ENCODE peak calls at places on chromosomes 3 and 15, in ten cellular contexts. One of them, this sample, is unnamed.

GRCh38 chr3:95923496-95924210 is 890.7 kb upstream of the EPHA6 start:
- DNase-seq in left ventricle myocardium inferior: no peak
- DNase-seq in AG04450: peak; percentile 70
- DNase-seq in CD4-positive, alpha-beta memory T cell: no peak
- DNase-seq in HepG2: no peak
- DNase-seq in WERI-Rb-1: no peak
- DNase-seq in NT2/D1: no peak
- DNase-seq in effector memory CD4-positive, alpha-beta T cell: no peak
- DNase-seq in gastrocnemius medialis: peak; percentile 4
- DNase-seq in naive thymus-derived CD4-positive, alpha-beta T cell: no peak
- DNase-seq in this sample: no peak

GRCh38 chr3:124258057-124258500 is 266.2 kb upstream of the ROPN1 start:
- DNase-seq in WERI-Rb-1: no peak
- DNase-seq in CD4-positive, alpha-beta memory T cell: no peak
- DNase-seq in HepG2: no peak
- DNase-seq in NT2/D1: no peak
- DNase-seq in effector memory CD4-positive, alpha-beta T cell: no peak
- DNase-seq in gastrocnemius medialis: no peak
- DNase-seq in left ventricle myocardium inferior: no peak
- DNase-seq in naive thymus-derived CD4-positive, alpha-beta T cell: no peak
- DNase-seq in AG04450: no peak
- DNase-seq in this sample: no peak

GRCh38 chr15:74788042-74788715 is 6.3 kb downstream of the CSK start:
- DNase-seq in naive thymus-derived CD4-positive, alpha-beta T cell: no peak
- DNase-seq in CD4-positive, alpha-beta memory T cell: peak; percentile 27
- DNase-seq in left ventricle myocardium inferior: no peak
- DNase-seq in gastrocnemius medialis: no peak
- DNase-seq in HepG2: no peak
- DNase-seq in WERI-Rb-1: no peak
- DNase-seq in AG04450: no peak
- DNase-seq in NT2/D1: no peak
- DNase-seq in effector memory CD4-positive, alpha-beta T cell: no peak
- DNase-seq in this sample: no peak

GRCh38 chr3:42340466-42340865 is 69.9 kb downstream of the LYZL4 start:
- DNase-seq in WERI-Rb-1: no peak
- DNase-seq in HepG2: no peak
- DNase-seq in NT2/D1: no peak
- DNase-seq in CD4-positive, alpha-beta memory T cell: no peak
- DNase-seq in left ventricle myocardium inferior: no peak
- DNase-seq in gastrocnemius medialis: no peak
- DNase-seq in naive thymus-derived CD4-positive, alpha-beta T cell: no peak
- DNase-seq in AG04450: no peak
- DNase-seq in effector memory CD4-positive, alpha-beta T cell: no peak
- DNase-seq in this sample: no peak

GRCh38 chr3:148534089-148534988 is 163.4 kb upstream of the AGTR1 start:
- DNase-seq in WERI-Rb-1: no peak
- DNase-seq in NT2/D1: no peak
- DNase-seq in CD4-positive, alpha-beta memory T cell: no peak
- DNase-seq in gastrocnemius medialis: no peak
- DNase-seq in AG04450: no peak
- DNase-seq in effector memory CD4-positive, alpha-beta T cell: no peak
- DNase-seq in left ventricle myocardium inferior: no peak
- DNase-seq in naive thymus-derived CD4-positive, alpha-beta T cell: no peak
- DNase-seq in HepG2: peak; percentile 80
- DNase-seq in this sample: no peak

GRCh38 chr3:153901991-153902390 is 219.2 kb upstream of the ARHGEF26 start:
- DNase-seq in AG04450: no peak
- DNase-seq in CD4-positive, alpha-beta memory T cell: no peak
- DNase-seq in HepG2: no peak
- DNase-seq in naive thymus-derived CD4-positive, alpha-beta T cell: no peak
- DNase-seq in effector memory CD4-positive, alpha-beta T cell: no peak
- DNase-seq in WERI-Rb-1: no peak
- DNase-seq in NT2/D1: no peak
- DNase-seq in left ventricle myocardium inferior: no peak
- DNase-seq in gastrocnemius medialis: no peak
- DNase-seq in this sample: no peak

GRCh38 chr3:28242519-28242918 is 1.1 kb downstream of the CMC1 start:
- DNase-seq in CD4-positive, alpha-beta memory T cell: no peak
- DNase-seq in HepG2: no peak
- DNase-seq in gastrocnemius medialis: no peak
- DNase-seq in naive thymus-derived CD4-positive, alpha-beta T cell: no peak
- DNase-seq in WERI-Rb-1: no peak
- DNase-seq in AG04450: no peak
- DNase-seq in effector memory CD4-positive, alpha-beta T cell: no peak
- DNase-seq in left ventricle myocardium inferior: no peak
- DNase-seq in NT2/D1: no peak
- DNase-seq in this sample: no peak

GRCh38 chr3:134640872-134641470 is 9.9 kb downstream of the KY start:
- DNase-seq in left ventricle myocardium inferior: no peak
- DNase-seq in naive thymus-derived CD4-positive, alpha-beta T cell: no peak
- DNase-seq in HepG2: peak; percentile 26
- DNase-seq in WERI-Rb-1: peak; percentile 59
- DNase-seq in effector memory CD4-positive, alpha-beta T cell: no peak
- DNase-seq in gastrocnemius medialis: no peak
- DNase-seq in NT2/D1: peak; percentile 52
- DNase-seq in CD4-positive, alpha-beta memory T cell: no peak
- DNase-seq in AG04450: no peak
- DNase-seq in this sample: peak; percentile 56

GRCh38 chr15:78162038-78162437 is 12.9 kb downstream of the IDH3A start:
- DNase-seq in left ventricle myocardium inferior: no peak
- DNase-seq in HepG2: no peak
- DNase-seq in WERI-Rb-1: no peak
- DNase-seq in CD4-positive, alpha-beta memory T cell: peak; percentile 25
- DNase-seq in effector memory CD4-positive, alpha-beta T cell: no peak
- DNase-seq in gastrocnemius medialis: no peak
- DNase-seq in NT2/D1: no peak
- DNase-seq in naive thymus-derived CD4-positive, alpha-beta T cell: no peak
- DNase-seq in AG04450: no peak
- DNase-seq in this sample: no peak

GRCh38 chr3:169812124-169812843 is 386 bp upstream of the LRRIQ4 start:
- DNase-seq in naive thymus-derived CD4-positive, alpha-beta T cell: peak; percentile 69
- DNase-seq in gastrocnemius medialis: no peak
- DNase-seq in effector memory CD4-positive, alpha-beta T cell: no peak
- DNase-seq in left ventricle myocardium inferior: peak; percentile 72
- DNase-seq in AG04450: peak; percentile 11
- DNase-seq in WERI-Rb-1: peak; percentile 70
- DNase-seq in CD4-positive, alpha-beta memory T cell: peak; percentile 57
- DNase-seq in NT2/D1: peak; percentile 40
- DNase-seq in HepG2: no peak
- DNase-seq in this sample: peak; percentile 80

GRCh38 chr3:73459711-73460110 is 165.0 kb downstream of the PDZRN3 start:
- DNase-seq in effector memory CD4-positive, alpha-beta T cell: no peak
- DNase-seq in AG04450: no peak
- DNase-seq in gastrocnemius medialis: no peak
- DNase-seq in CD4-positive, alpha-beta memory T cell: no peak
- DNase-seq in NT2/D1: no peak
- DNase-seq in WERI-Rb-1: no peak
- DNase-seq in naive thymus-derived CD4-positive, alpha-beta T cell: no peak
- DNase-seq in HepG2: no peak
- DNase-seq in left ventricle myocardium inferior: no peak
- DNase-seq in this sample: no peak

GRCh38 chr3:134036291-134036690 is 6.6 kb upstream of the SLCO2A1 start:
- DNase-seq in AG04450: no peak
- DNase-seq in CD4-positive, alpha-beta memory T cell: no peak
- DNase-seq in left ventricle myocardium inferior: no peak
- DNase-seq in effector memory CD4-positive, alpha-beta T cell: no peak
- DNase-seq in gastrocnemius medialis: no peak
- DNase-seq in naive thymus-derived CD4-positive, alpha-beta T cell: no peak
- DNase-seq in HepG2: no peak
- DNase-seq in WERI-Rb-1: no peak
- DNase-seq in NT2/D1: no peak
- DNase-seq in this sample: no peak

GRCh38 chr3:157065201-157065600 is 94.7 kb downstream of the CCNL1 start:
- DNase-seq in CD4-positive, alpha-beta memory T cell: no peak
- DNase-seq in WERI-Rb-1: no peak
- DNase-seq in left ventricle myocardium inferior: no peak
- DNase-seq in HepG2: no peak
- DNase-seq in AG04450: no peak
- DNase-seq in naive thymus-derived CD4-positive, alpha-beta T cell: no peak
- DNase-seq in gastrocnemius medialis: no peak
- DNase-seq in NT2/D1: peak; percentile 74
- DNase-seq in effector memory CD4-positive, alpha-beta T cell: no peak
- DNase-seq in this sample: no peak

GRCh38 chr3:29283297-29283681 is 2.4 kb downstream of the RBMS3 start:
- DNase-seq in left ventricle myocardium inferior: no peak
- DNase-seq in naive thymus-derived CD4-positive, alpha-beta T cell: no peak
- DNase-seq in HepG2: no peak
- DNase-seq in CD4-positive, alpha-beta memory T cell: no peak
- DNase-seq in AG04450: no peak
- DNase-seq in NT2/D1: no peak
- DNase-seq in WERI-Rb-1: no peak
- DNase-seq in effector memory CD4-positive, alpha-beta T cell: no peak
- DNase-seq in gastrocnemius medialis: no peak
- DNase-seq in this sample: no peak

GRCh38 chr3:29283739-29284138 is 2.9 kb downstream of the RBMS3 start:
- DNase-seq in gastrocnemius medialis: no peak
- DNase-seq in naive thymus-derived CD4-positive, alpha-beta T cell: no peak
- DNase-seq in NT2/D1: no peak
- DNase-seq in left ventricle myocardium inferior: no peak
- DNase-seq in WERI-Rb-1: no peak
- DNase-seq in effector memory CD4-positive, alpha-beta T cell: no peak
- DNase-seq in HepG2: no peak
- DNase-seq in CD4-positive, alpha-beta memory T cell: no peak
- DNase-seq in AG04450: no peak
- DNase-seq in this sample: no peak

GRCh38 chr3:29286841-29287240 is 6.0 kb downstream of the RBMS3 start:
- DNase-seq in gastrocnemius medialis: no peak
- DNase-seq in CD4-positive, alpha-beta memory T cell: no peak
- DNase-seq in left ventricle myocardium inferior: no peak
- DNase-seq in naive thymus-derived CD4-positive, alpha-beta T cell: no peak
- DNase-seq in HepG2: no peak
- DNase-seq in NT2/D1: no peak
- DNase-seq in effector memory CD4-positive, alpha-beta T cell: no peak
- DNase-seq in AG04450: peak; percentile 43
- DNase-seq in WERI-Rb-1: no peak
- DNase-seq in this sample: no peak

GRCh38 chr3:29284578-29284977 is 3.7 kb downstream of the RBMS3 start:
- DNase-seq in left ventricle myocardium inferior: no peak
- DNase-seq in AG04450: no peak
- DNase-seq in gastrocnemius medialis: no peak
- DNase-seq in naive thymus-derived CD4-positive, alpha-beta T cell: no peak
- DNase-seq in HepG2: no peak
- DNase-seq in NT2/D1: no peak
- DNase-seq in effector memory CD4-positive, alpha-beta T cell: no peak
- DNase-seq in CD4-positive, alpha-beta memory T cell: no peak
- DNase-seq in WERI-Rb-1: no peak
- DNase-seq in this sample: no peak

GRCh38 chr3:29285356-29286070 is 4.6 kb downstream of the RBMS3 start:
- DNase-seq in effector memory CD4-positive, alpha-beta T cell: no peak
- DNase-seq in WERI-Rb-1: no peak
- DNase-seq in left ventricle myocardium inferior: no peak
- DNase-seq in CD4-positive, alpha-beta memory T cell: no peak
- DNase-seq in NT2/D1: no peak
- DNase-seq in HepG2: no peak
- DNase-seq in naive thymus-derived CD4-positive, alpha-beta T cell: no peak
- DNase-seq in AG04450: no peak
- DNase-seq in gastrocnemius medialis: no peak
- DNase-seq in this sample: no peak
- H3K4me3 ChIP-seq in effector memory CD4-positive, alpha-beta T cell: no peak overlapping the region
- H3K4me3 ChIP-seq in WERI-Rb-1: no peak overlapping the region
- H3K4me3 ChIP-seq in left ventricle myocardium inferior: peak overlapping the region; percentile 80
- H3K4me3 ChIP-seq in CD4-positive, alpha-beta memory T cell: no peak overlapping the region
- H3K4me3 ChIP-seq in NT2/D1: no peak overlapping the region
- H3K4me3 ChIP-seq in HepG2: no peak overlapping the region
- H3K4me3 ChIP-seq in naive thymus-derived CD4-positive, alpha-beta T cell: no peak overlapping the region
- H3K4me3 ChIP-seq in AG04450: peak overlapping the region; percentile 47
- H3K4me3 ChIP-seq in gastrocnemius medialis: peak overlapping the region; percentile 53
- H3K4me3 ChIP-seq in this sample: peak overlapping the region; percentile 11

DNA sequence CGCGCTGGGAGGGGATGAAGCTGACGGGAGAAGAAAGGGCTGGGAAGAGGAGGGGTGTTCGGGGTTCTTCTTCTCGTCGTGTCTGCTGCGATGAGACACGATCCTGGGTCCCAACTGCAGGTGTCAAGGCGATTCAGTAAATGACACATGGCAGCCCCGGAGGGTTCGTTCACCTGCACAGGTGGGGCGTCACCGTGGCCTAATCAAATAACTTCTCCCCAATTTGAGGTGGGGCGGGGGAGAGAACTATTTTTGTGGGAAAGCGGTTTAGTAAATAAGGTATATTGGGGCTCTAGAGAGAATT is 561 bp upstream of the FAM81A start:
- DNase-seq in CD4-positive, alpha-beta memory T cell: no peak
- DNase-seq in effector memory CD4-positive, alpha-beta T cell: no peak
- DNase-seq in AG04450: no peak
- DNase-seq in left ventricle myocardium inferior: no peak
- DNase-seq in gastrocnemius medialis: no peak
- DNase-seq in WERI-Rb-1: no peak
- DNase-seq in HepG2: no peak
- DNase-seq in NT2/D1: no peak
- DNase-seq in naive thymus-derived CD4-positive, alpha-beta T cell: no peak
- DNase-seq in this sample: no peak
- H3K27me3 ChIP-seq in CD4-positive, alpha-beta memory T cell: peaks cover 24% of the 10 kb centered on the region
- H3K27me3 ChIP-seq in effector memory CD4-positive, alpha-beta T cell: peaks cover 19% of the 10 kb centered on the region
- H3K27me3 ChIP-seq in AG04450: peaks cover 48% of the 10 kb centered on the region
- H3K27me3 ChIP-seq in left ventricle myocardium inferior: no peaks in the 10 kb centered on the region
- H3K27me3 ChIP-seq in gastrocnemius medialis: no peaks in the 10 kb centered on the region
- H3K27me3 ChIP-seq in WERI-Rb-1: no peaks in the 10 kb centered on the region
- H3K27me3 ChIP-seq in HepG2: no peaks in the 10 kb centered on the region
- H3K27me3 ChIP-seq in NT2/D1: peaks cover 70% of the 10 kb centered on the region
- H3K27me3 ChIP-seq in naive thymus-derived CD4-positive, alpha-beta T cell: peaks cover 6% of the 10 kb centered on the region
- H3K27me3 ChIP-seq in this sample: peaks cover 15% of the 10 kb centered on the region

DNA sequence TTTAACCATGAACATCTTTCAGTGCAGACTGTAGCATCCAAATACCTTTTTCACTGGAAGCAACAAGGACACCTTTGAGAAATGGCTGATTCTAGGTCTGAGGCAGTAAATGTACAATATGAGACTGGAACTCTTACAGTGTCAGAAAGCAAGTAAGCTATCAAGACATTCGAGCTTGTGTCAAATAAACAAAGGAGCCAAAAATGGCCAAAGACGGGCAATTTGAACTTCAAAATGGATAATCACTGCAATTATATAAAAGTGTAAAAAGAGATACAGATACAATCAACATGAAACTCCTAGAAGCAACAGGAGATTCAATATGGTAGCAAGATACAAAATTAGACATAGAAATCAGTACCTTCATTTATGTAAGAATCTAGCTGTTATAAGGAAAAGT is 138.5 kb upstream of the CCDC54 start:
- DNase-seq in WERI-Rb-1: no peak
- DNase-seq in gastrocnemius medialis: no peak
- DNase-seq in left ventricle myocardium inferior: no peak
- DNase-seq in effector memory CD4-positive, alpha-beta T cell: no peak
- DNase-seq in CD4-positive, alpha-beta memory T cell: no peak
- DNase-seq in HepG2: no peak
- DNase-seq in naive thymus-derived CD4-positive, alpha-beta T cell: no peak
- DNase-seq in NT2/D1: no peak
- DNase-seq in AG04450: no peak
- DNase-seq in this sample: no peak
- H3K4me3 ChIP-seq in WERI-Rb-1: no peak overlapping the region
- H3K4me3 ChIP-seq in gastrocnemius medialis: no peak overlapping the region
- H3K4me3 ChIP-seq in left ventricle myocardium inferior: no peak overlapping the region
- H3K4me3 ChIP-seq in effector memory CD4-positive, alpha-beta T cell: no peak overlapping the region
- H3K4me3 ChIP-seq in CD4-positive, alpha-beta memory T cell: no peak overlapping the region
- H3K4me3 ChIP-seq in HepG2: no peak overlapping the region
- H3K4me3 ChIP-seq in naive thymus-derived CD4-positive, alpha-beta T cell: no peak overlapping the region
- H3K4me3 ChIP-seq in NT2/D1: no peak overlapping the region
- H3K4me3 ChIP-seq in AG04450: no peak overlapping the region
- H3K4me3 ChIP-seq in this sample: no peak overlapping the region

DNA sequence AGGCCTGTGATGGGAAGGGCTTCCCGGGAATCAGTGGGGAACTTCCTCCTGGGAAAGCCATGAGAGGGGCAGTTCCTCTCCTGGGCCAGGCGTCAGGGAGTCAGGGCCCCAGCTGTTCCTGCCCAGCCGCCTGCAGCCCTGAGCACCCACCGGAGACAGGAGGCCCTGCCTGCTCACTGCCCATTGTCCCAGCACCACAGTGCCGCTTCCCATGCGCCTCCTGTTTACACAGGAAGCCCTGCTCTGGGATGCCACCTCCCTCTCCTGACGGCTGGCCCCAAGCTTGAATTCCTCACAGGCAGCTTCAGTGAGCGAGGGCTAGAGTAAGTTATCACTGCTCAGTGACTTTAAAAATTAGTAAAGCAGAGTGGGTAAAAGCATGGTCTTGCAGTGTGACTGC is 16.1 kb downstream of the FOXL2NB start:
- DNase-seq in NT2/D1: no peak
- DNase-seq in gastrocnemius medialis: no peak
- DNase-seq in effector memory CD4-positive, alpha-beta T cell: no peak
- DNase-seq in naive thymus-derived CD4-positive, alpha-beta T cell: no peak
- DNase-seq in CD4-positive, alpha-beta memory T cell: no peak
- DNase-seq in WERI-Rb-1: no peak
- DNase-seq in left ventricle myocardium inferior: no peak
- DNase-seq in HepG2: peak; percentile 26
- DNase-seq in AG04450: no peak
- DNase-seq in this sample: no peak
- H3K27me3 ChIP-seq in NT2/D1: peaks cover 5% of the 10 kb centered on the region
- H3K27me3 ChIP-seq in gastrocnemius medialis: peaks cover 45% of the 10 kb centered on the region
- H3K27me3 ChIP-seq in effector memory CD4-positive, alpha-beta T cell: peaks cover 27% of the 10 kb centered on the region
- H3K27me3 ChIP-seq in naive thymus-derived CD4-positive, alpha-beta T cell: no peaks in the 10 kb centered on the region
- H3K27me3 ChIP-seq in CD4-positive, alpha-beta memory T cell: peaks cover 13% of the 10 kb centered on the region
- H3K27me3 ChIP-seq in WERI-Rb-1: no peaks in the 10 kb centered on the region
- H3K27me3 ChIP-seq in left ventricle myocardium inferior: peaks cover 90% of the 10 kb centered on the region
- H3K27me3 ChIP-seq in HepG2: peaks cover 2% of the 10 kb centered on the region
- H3K27me3 ChIP-seq in AG04450: peaks cover 33% of the 10 kb centered on the region
- H3K27me3 ChIP-seq in this sample: no peaks in the 10 kb centered on the region

This sample was measured in HAP-1.